ENCODE peak calls at places on chromosomes 13 and 19, in eight cellular contexts. E, M, P, Q, S, X, G and K are unnamed samples.
A peak's percentile ranks its signal among the peaks of the same experiment; 100 is the strongest.

GRCh38 chr19:7845390-7846179 is 15.6 kb downstream of the EVI5L start:
- DNase-seq in E (no peak), M (no peak), P (no peak), Q (no peak), S (no peak), X (no peak), G (no peak), K (no peak)

GRCh38 chr13:109150691-109151090 is 521.3 kb downstream of the MYO16 start:
- DNase-seq in E (no peak), M (no peak), P (no peak), Q (no peak), S (no peak), X (no peak), G (no peak), K (no peak)

GRCh38 chr19:48689438-48689837 is 6.3 kb upstream of the FUT2 start:
- DNase-seq in E (no peak), M (no peak), P (no peak), Q (no peak), S (no peak), X (no peak), G (no peak), K (no peak)

GRCh38 chr19:8569066-8569761 is 8.0 kb downstream of the MYO1F start:
- DNase-seq in E (no peak), M (peak; percentile 11), P (peak; percentile 19), Q (no peak), S (peak; percentile 53), X (no peak), G (no peak), K (peak; percentile 79)

GRCh38 chr13:98475521-98475920 is 101.4 kb downstream of the STK24 start:
- DNase-seq in E (no peak), M (peak; percentile 18), P (peak; percentile 25), Q (no peak), S (no peak), X (no peak), G (no peak), K (no peak)

GRCh38 chr19:19650331-19650730 is 6.9 kb upstream of the GMIP start:
- DNase-seq in E (no peak), M (no peak), P (no peak), Q (no peak), S (no peak), X (no peak), G (no peak), K (no peak)

GRCh38 chr13:60226507-60226906 is 62.8 kb upstream of the DIAPH3 start:
- DNase-seq in E (no peak), M (no peak), P (peak; percentile 15), Q (no peak), S (no peak), X (no peak), G (no peak), K (no peak)

GRCh38 chr19:16883518-16883917 is 5.3 kb upstream of the F2RL3 start:
- DNase-seq in E (no peak), M (no peak), P (no peak), Q (no peak), S (no peak), X (no peak), G (no peak), K (no peak)

GRCh38 chr19:36417752-36418286 is 625 bp downstream of the ZFP82 start:
- DNase-seq in E (no peak), M (peak; percentile 13), P (no peak), Q (no peak), S (no peak), X (no peak), G (no peak), K (no peak)

GRCh38 chr13:111316161-111316730 is 4.2 kb upstream of the TEX29 start:
- DNase-seq in E (no peak), M (no peak), P (no peak), Q (no peak), S (no peak), X (no peak), G (no peak), K (no peak)

GRCh38 chr13:99179460-99179859 is 21.2 kb upstream of the UBAC2 start:
- DNase-seq in E (no peak), M (no peak), P (no peak), Q (no peak), S (no peak), X (no peak), G (no peak), K (no peak)

GRCh38 chr13:112901951-112902651 is 66.9 kb upstream of the MCF2L start:
- DNase-seq in E (no peak), M (no peak), P (no peak), Q (no peak), S (no peak), X (peak; percentile 21), G (no peak), K (no peak)

GRCh38 chr13:113728571-113729054 is 30.4 kb upstream of the TMEM255B start:
- DNase-seq in E (no peak), M (no peak), P (no peak), Q (no peak), S (no peak), X (no peak), G (no peak), K (no peak)

GRCh38 chr19:55028757-55029156 is 9.3 kb downstream of the GP6 start:
- DNase-seq in E (no peak), M (no peak), P (no peak), Q (no peak), S (no peak), X (no peak), G (no peak), K (no peak)

GRCh38 chr13:80047406-80047805 is 293.5 kb downstream of the SPRY2 start:
- DNase-seq in E (no peak), M (no peak), P (no peak), Q (no peak), S (no peak), X (no peak), G (no peak), K (no peak)

GRCh38 chr19:34804115-34804514 is 31.1 kb upstream of the ZNF599 start:
- DNase-seq in E (no peak), M (no peak), P (no peak), Q (no peak), S (no peak), X (no peak), G (no peak), K (no peak)

GRCh38 chr13:65889368-65889767 is 1340.8 kb downstream of the PCDH9 start:
- DNase-seq in E (no peak), M (no peak), P (no peak), Q (no peak), S (no peak), X (no peak), G (no peak), K (no peak)

GRCh38 chr19:4633140-4633967 is 6.0 kb upstream of the TNFAIP8L1 start:
- DNase-seq in E (no peak), M (no peak), P (peak; percentile 57), Q (peak; percentile 58), S (no peak), X (no peak), G (no peak), K (no peak)

GRCh38 chr13:22220186-22221160 is 549.6 kb downstream of the FGF9 start:
- DNase-seq in E (no peak), M (no peak), P (peak; percentile 72), Q (no peak), S (no peak), X (no peak), G (no peak), K (peak; percentile 39)

GRCh38 chr13:44335463-44335862 is 38.2 kb upstream of the SERP2 start:
- DNase-seq in E (no peak), M (no peak), P (no peak), Q (no peak), S (no peak), X (no peak), G (no peak), K (no peak)

GRCh38 chr19:2101417-2102335 is 5.0 kb downstream of the IZUMO4 start:
- DNase-seq in E (no peak), M (peak; percentile 45), P (no peak), Q (no peak), S (no peak), X (peak; percentile 56), G (no peak), K (no peak)

GRCh38 chr19:50556236-50557008 is 11.8 kb downstream of the LRRC4B start:
- DNase-seq in E (peak; percentile 42), M (peak; percentile 67), P (peak; percentile 83), Q (peak; percentile 84), S (peak; percentile 15), X (peak; percentile 87), G (peak; percentile 74), K (peak; percentile 4)

GRCh38 chr19:5397804-5398692 is 57.2 kb upstream of the ZNRF4 start:
- DNase-seq in E (no peak), M (no peak), P (no peak), Q (no peak), S (no peak), X (no peak), G (peak; percentile 26), K (no peak)

GRCh38 chr13:24233351-24233901 is 72.9 kb downstream of the SPATA13 start:
- DNase-seq in E (no peak), M (no peak), P (no peak), Q (no peak), S (no peak), X (no peak), G (no peak), K (peak; percentile 20)

GRCh38 chr13:40306817-40307216 is 359.6 kb downstream of the FOXO1 start:
- DNase-seq in E (no peak), M (no peak), P (no peak), Q (no peak), S (no peak), X (no peak), G (no peak), K (no peak)

GRCh38 chr13:111912991-111913781 is 153.8 kb upstream of the SOX1 start:
- DNase-seq in E (no peak), M (no peak), P (no peak), Q (no peak), S (no peak), X (peak; percentile 13), G (no peak), K (no peak)

GRCh38 chr13:31204592-31204991 is 4.8 kb downstream of the B3GLCT start:
- DNase-seq in E (no peak), M (no peak), P (no peak), Q (no peak), S (no peak), X (no peak), G (no peak), K (peak; percentile 27)

GRCh38 chr19:55113570-55114039 is 3.8 kb downstream of the PPP1R12C start:
- DNase-seq in E (no peak), M (peak; percentile 67), P (peak; percentile 62), Q (peak; percentile 78), S (peak; percentile 23), X (peak; percentile 73), G (no peak), K (peak; percentile 90)

GRCh38 chr19:10388957-10389356 is 8.6 kb upstream of the TYK2 start:
- DNase-seq in E (no peak), M (peak; percentile 54), P (peak; percentile 96), Q (peak; percentile 68), S (no peak), X (peak; percentile 83), G (peak; percentile 72), K (no peak)

GRCh38 chr13:113545931-113546516 is 38.5 kb upstream of the TFDP1 start:
- DNase-seq in E (no peak), M (no peak), P (no peak), Q (no peak), S (no peak), X (no peak), G (no peak), K (no peak)

GRCh38 chr13:98947925-98948324 is 29.9 kb downstream of the DOCK9 start:
- DNase-seq in E (no peak), M (no peak), P (no peak), Q (no peak), S (no peak), X (no peak), G (no peak), K (no peak)